ENCODE peak calls at places on chromosomes 7 and 10, in six cellular contexts. H is H7, M is heart right ventricle, E is NCI-H345, J is fibroblast of mammary gland, D is HepG2. A is an unnamed sample.

GRCh38 chr7:24245362-24245761 is 38.6 kb upstream of the NPY start:
- DNase-seq in J (no peak), M (no peak), E (no peak), D (no peak), H (no peak), A (no peak)

GRCh38 chr10:112040696-112041095 is 142.9 kb downstream of the GPAM start:
- DNase-seq in D (no peak), H (no peak), M (no peak), E (no peak), J (no peak), A (no peak)

GRCh38 chr10:119025336-119025735 is 4.2 kb upstream of the NANOS1 start:
- DNase-seq in E (peak), M (peak), J (peak), D (peak), H (no peak), A (peak)

GRCh38 chr10:21449288-21449966 is 76.1 kb downstream of the SKIDA1 start:
- DNase-seq in J (no peak), E (no peak), H (no peak), M (no peak), D (no peak), A (no peak)

GRCh38 chr7:12315049-12315448 is 88.6 kb downstream of the VWDE start:
- DNase-seq in M (no peak), D (no peak), J (no peak), E (peak), H (no peak), A (peak)

GRCh38 chr10:117587036-117587435 is 44.5 kb downstream of the EMX2 start:
- DNase-seq in E (no peak), M (no peak), H (no peak), J (no peak), D (no peak), A (no peak)

GRCh38 chr7:111697771-111698170 is 135.5 kb upstream of the IMMP2L start:
- DNase-seq in D (no peak), J (no peak), E (no peak), M (no peak), H (no peak), A (no peak)

GRCh38 chr10:110069502-110069982 is 61.8 kb downstream of the ADD3 start:
- DNase-seq in D (no peak), H (no peak), E (no peak), M (no peak), J (no peak), A (no peak)

GRCh38 chr10:45151467-45152214 is 150.9 kb downstream of the ZNF22 start:
- DNase-seq in E (no peak), J (no peak), D (no peak), M (no peak), H (no peak), A (no peak)

GRCh38 chr10:77809336-77809735 is 117.2 kb downstream of the DLG5 start:
- DNase-seq in E (no peak), H (no peak), J (no peak), D (no peak), M (no peak), A (no peak)

GRCh38 chr7:118352854-118353453 is 128.4 kb downstream of the ANKRD7 start:
- DNase-seq in E (peak), M (no peak), J (peak), D (peak), H (no peak), A (peak)

GRCh38 chr7:69682518-69682917 is 84.2 kb downstream of the AUTS2 start:
- DNase-seq in M (no peak), E (no peak), J (no peak), D (no peak), H (no peak), A (no peak)

GRCh38 chr10:20443094-20443493 is 454.0 kb downstream of the NEBL start:
- DNase-seq in M (no peak), E (no peak), D (no peak), H (no peak), J (no peak), A (no peak)

GRCh38 chr10:128908109-128908898 is 558.7 kb upstream of the MGMT start:
- DNase-seq in M (no peak), D (no peak), J (no peak), E (no peak), H (peak), A (peak)

GRCh38 chr7:156356551-156356950 is 284.0 kb upstream of the RNF32 start:
- DNase-seq in M (no peak), E (no peak), J (no peak), H (no peak), D (no peak), A (peak)

GRCh38 chr7:140923358-140924006 is 1.2 kb downstream of the BRAF start:
- DNase-seq in E (peak), H (peak), M (peak), D (no peak), J (peak), A (peak)

GRCh38 chr7:30963842-30964241 is at the start of gene GHRHR:
- DNase-seq in H (no peak), D (no peak), M (no peak), E (no peak), J (no peak), A (no peak)

GRCh38 chr7:33195264-33195663 is 65.9 kb downstream of the BBS9 start:
- DNase-seq in M (no peak), E (no peak), J (peak), H (no peak), D (no peak), A (peak)

GRCh38 chr10:35574924-35575352 is 30.2 kb upstream of the GJD4 start:
- DNase-seq in D (no peak), E (no peak), M (no peak), J (peak), H (peak), A (no peak)

GRCh38 chr10:45456822-45457221 is 82.8 kb downstream of the ALOX5 start:
- DNase-seq in H (peak), D (no peak), E (no peak), M (no peak), J (no peak), A (no peak)

GRCh38 chr7:90473819-90474218 is 4.4 kb downstream of the PTTG1IP2 start:
- DNase-seq in H (no peak), J (peak), E (no peak), M (no peak), D (no peak), A (peak)

GRCh38 chr7:156650042-156650441 is 9.5 kb downstream of the RNF32 start:
- DNase-seq in E (peak), M (no peak), H (peak), D (peak), J (peak), A (no peak)

GRCh38 chr7:84817016-84817415 is 369.8 kb downstream of the SEMA3D start:
- DNase-seq in M (no peak), E (no peak), H (no peak), J (no peak), D (no peak), A (no peak)

A was measured in MCF 10A.